ENCODE peak calls at places on chromosomes 11 and 22, in eight cellular contexts. S is B cell, M is KBM-7, E is MG63, V is NCI-H1105 treated with DMSO at 0.1 percent for 48 hours, F is T-helper 2 cell, Q is kidney epithelial cell, U is endothelial cell of umbilical vein. K is an unnamed sample.

GRCh38 chr11:119800171-119800570 is 71.2 kb upstream of the NECTIN1 start:
- DNase-seq in Q (no peak), M (no peak), V (no peak), U (no peak), F (no peak), E (no peak), S (no peak), K (peak; percentile 41)

GRCh38 chr11:8808226-8808585 is 102.8 kb upstream of the AKIP1 start:
- DNase-seq in E (no peak), M (no peak), V (no peak), S (no peak), Q (no peak), F (no peak), U (no peak), K (no peak)

GRCh38 chr22:28967969-28968368 is 84.6 kb downstream of the ZNRF3 start:
- DNase-seq in U (no peak), S (no peak), V (no peak), F (no peak), M (no peak), E (no peak), Q (no peak), K (no peak)

GRCh38 chr11:46541593-46542371 is 52.0 kb downstream of the AMBRA1 start:
- DNase-seq in E (no peak), F (no peak), M (no peak), U (no peak), V (no peak), Q (no peak), S (no peak), K (no peak)

GRCh38 chr11:12198261-12198925 is 88.0 kb downstream of the MICAL2 start:
- DNase-seq in U (no peak), F (no peak), S (no peak), M (no peak), E (no peak), V (no peak), Q (no peak), K (no peak)

GRCh38 chr11:27913650-27914049 is 194.3 kb downstream of the KIF18A start:
- DNase-seq in S (no peak), U (peak; percentile 5), E (peak; percentile 57), Q (no peak), M (no peak), V (no peak), F (no peak), K (no peak)

GRCh38 chr11:59801981-59802638 is 8.5 kb downstream of the MRPL16 start:
- DNase-seq in M (no peak), V (no peak), U (peak; percentile 80), Q (peak; percentile 14), S (no peak), E (peak; percentile 57), F (no peak), K (no peak)

GRCh38 chr22:26922804-26923203 is 265.4 kb downstream of the MIAT start:
- DNase-seq in F (no peak), M (no peak), Q (no peak), S (no peak), E (no peak), U (no peak), V (no peak), K (no peak)

GRCh38 chr11:34513674-34513995 is at the start of gene ELF5:
- DNase-seq in F (no peak), E (no peak), U (no peak), Q (no peak), V (no peak), S (no peak), M (no peak), K (no peak)

GRCh38 chr11:65308281-65308891 is 6.3 kb upstream of the CDC42EP2 start:
- DNase-seq in M (no peak), Q (no peak), V (no peak), S (no peak), E (no peak), F (no peak), U (peak; percentile 58), K (no peak)

GRCh38 chr11:48129697-48130395 is 86.8 kb upstream of the OR4B1 start:
- DNase-seq in F (no peak), U (no peak), S (no peak), E (no peak), Q (no peak), V (no peak), M (no peak), K (no peak)

GRCh38 chr11:12693485-12694181 is 19.4 kb downstream of the TEAD1 start:
- DNase-seq in Q (peak; percentile 96), V (peak; percentile 95), M (peak; percentile 71), S (no peak), U (peak; percentile 99), F (no peak), E (peak; percentile 91), K (peak; percentile 100)

GRCh38 chr11:47553417-47553746 is 450 bp upstream of the CELF1 start:
- DNase-seq in M (no peak), Q (no peak), F (no peak), V (no peak), E (no peak), S (no peak), U (no peak), K (no peak)

GRCh38 chr11:110710520-110711381 is 1.5 kb downstream of the ARHGAP20 start:
- DNase-seq in F (no peak), M (no peak), V (peak; percentile 48), E (peak; percentile 11), Q (no peak), S (peak; percentile 31), U (peak; percentile 29), K (no peak)

GRCh38 chr22:50018608-50019291 is 6.2 kb upstream of the IL17REL start:
- DNase-seq in M (no peak), E (no peak), U (no peak), S (no peak), F (no peak), V (no peak), Q (no peak), K (no peak)

GRCh38 chr11:130726234-130726559 is 190.1 kb downstream of the SNX19 start:
- DNase-seq in V (no peak), M (no peak), E (peak; percentile 75), U (peak; percentile 85), Q (no peak), S (no peak), F (no peak), K (no peak)

GRCh38 chr11:2807276-2807681 is 78.3 kb downstream of the CDKN1C start:
- DNase-seq in V (no peak), M (no peak), E (no peak), U (peak; percentile 26), S (no peak), Q (no peak), F (peak; percentile 2), K (no peak)

GRCh38 chr11:64854534-64855502 is 10.4 kb upstream of the CDC42BPG start:
- DNase-seq in V (no peak), S (no peak), U (peak; percentile 91), M (no peak), Q (peak; percentile 74), F (no peak), E (peak; percentile 97), K (peak; percentile 97)

GRCh38 chr11:72243173-72243566 is 806 bp downstream of the PHOX2A start:
- DNase-seq in F (no peak), V (no peak), E (no peak), S (no peak), Q (no peak), U (no peak), M (no peak), K (no peak)

GRCh38 chr22:40037320-40037719 is 42.6 kb downstream of the FAM83F start:
- DNase-seq in U (no peak), S (no peak), M (no peak), F (no peak), E (no peak), V (no peak), Q (no peak), K (no peak)

GRCh38 chr11:101870510-101870909 is 44.3 kb upstream of the CEP126 start:
- DNase-seq in S (no peak), M (no peak), U (peak; percentile 85), V (no peak), E (peak; percentile 58), Q (no peak), F (no peak), K (peak; percentile 9)

K was measured in SW480.